ENCODE peak calls at places on chromosomes 16 and 17, in nine cellular contexts. W is cardiac fibroblast; P is BJ; F is left lung; J is adipocyte; L is AG10803; S is mucosa of descending colon; X is CD4-positive, CD25-positive, alpha-beta regulatory T cell; A is uterus. O is an unnamed sample.

GRCh38 chr16:86668136-86668535 is 89.8 kb downstream of the FOXL1 start:
- DNase-seq in W (peak), P (no peak), F (no peak), J (peak), L (peak), S (no peak), X (no peak), A (no peak), O (peak)

GRCh38 chr17:5042152-5043022 is 7.2 kb upstream of the SLC52A1 start:
- DNase-seq in W (no peak), P (no peak), F (no peak), J (no peak), L (no peak), S (no peak), X (peak), A (no peak), O (no peak)

GRCh38 chr16:17696696-17697095 is 225.9 kb upstream of the XYLT1 start:
- DNase-seq in W (no peak), P (no peak), F (no peak), J (no peak), L (peak), S (no peak), X (no peak), A (no peak), O (no peak)

GRCh38 chr17:45284176-45285140 is 22.6 kb upstream of the SPATA32 start:
- DNase-seq in W (no peak), P (no peak), F (peak), J (no peak), L (no peak), S (no peak), X (peak), A (no peak), O (no peak)

GRCh38 chr16:19116711-19117449 is 3.1 kb downstream of the ITPRIPL2 start:
- DNase-seq in W (peak), P (no peak), F (no peak), J (peak), L (peak), S (no peak), X (no peak), A (no peak), O (no peak)

GRCh38 chr16:6377956-6378355 is 954.7 kb upstream of the RBFOX1 start:
- DNase-seq in W (no peak), P (no peak), F (no peak), J (no peak), L (no peak), S (no peak), X (no peak), A (no peak), O (no peak)

GRCh38 chr17:9204623-9205329 is 183.5 kb downstream of the NTN1 start:
- DNase-seq in W (no peak), P (no peak), F (no peak), J (no peak), L (no peak), S (no peak), X (no peak), A (no peak), O (no peak)

GRCh38 chr16:71409038-71409775 is 32.6 kb downstream of the TLE7 start:
- DNase-seq in W (peak), P (no peak), F (no peak), J (no peak), L (no peak), S (no peak), X (no peak), A (no peak), O (no peak)

GRCh38 chr17:75754378-75755204 is 10.4 kb downstream of the GALK1 start:
- DNase-seq in W (no peak), P (no peak), F (peak), J (no peak), L (no peak), S (peak), X (no peak), A (peak), O (no peak)

GRCh38 chr17:44081681-44082080 is 11.1 kb downstream of the G6PC3 start:
- DNase-seq in W (no peak), P (no peak), F (no peak), J (no peak), L (peak), S (no peak), X (no peak), A (no peak), O (no peak)

GRCh38 chr16:67531247-67531646 is 2.6 kb downstream of the RIPOR1 start:
- DNase-seq in W (no peak), P (no peak), F (no peak), J (no peak), L (no peak), S (no peak), X (no peak), A (no peak), O (no peak)

GRCh38 chr17:81527591-81528383 is at the start of gene FSCN2:
- DNase-seq in W (no peak), P (no peak), F (peak), J (peak), L (no peak), S (no peak), X (no peak), A (no peak), O (no peak)

GRCh38 chr17:69864531-69864930 is 210.5 kb upstream of the KCNJ16 start:
- DNase-seq in W (no peak), P (no peak), F (no peak), J (peak), L (peak), S (no peak), X (no peak), A (no peak), O (no peak)

GRCh38 chr17:78676415-78677302 is 99.5 kb upstream of the DNAH17 start:
- DNase-seq in W (no peak), P (no peak), F (no peak), J (no peak), L (no peak), S (no peak), X (no peak), A (no peak), O (no peak)

GRCh38 chr16:71610936-71611871 is 14.8 kb upstream of the MARVELD3 start:
- DNase-seq in W (peak), P (no peak), F (peak), J (peak), L (peak), S (peak), X (peak), A (peak), O (peak)

GRCh38 chr17:22171631-22172030 is 479.3 kb downstream of the KCNJ18 start:
- DNase-seq in W (no peak), P (no peak), F (no peak), J (no peak), L (no peak), S (no peak), X (no peak), A (no peak), O (no peak)

GRCh38 chr17:51397361-51398127 is 137.2 kb downstream of the UTP18 start:
- DNase-seq in W (no peak), P (no peak), F (no peak), J (no peak), L (peak), S (no peak), X (no peak), A (no peak), O (peak)

GRCh38 chr16:68744744-68745280 is 7.7 kb downstream of the CDH1 start:
- DNase-seq in W (no peak), P (no peak), F (no peak), J (peak), L (peak), S (peak), X (no peak), A (no peak), O (no peak)

GRCh38 chr16:70568601-70569217 is 45.1 kb downstream of the SF3B3 start:
- DNase-seq in W (no peak), P (no peak), F (no peak), J (no peak), L (no peak), S (no peak), X (no peak), A (no peak), O (peak)

GRCh38 chr16:67966549-67967182 is 1.8 kb downstream of the SLC12A4 start:
- DNase-seq in W (peak), P (no peak), F (peak), J (peak), L (peak), S (no peak), X (no peak), A (peak), O (no peak)

GRCh38 chr16:66523861-66524354 is 26.0 kb downstream of the TK2 start:
- DNase-seq in W (peak), P (no peak), F (no peak), J (no peak), L (no peak), S (no peak), X (peak), A (no peak), O (no peak)

GRCh38 chr16:50467943-50468748 is 80.0 kb upstream of the NKD1 start:
- DNase-seq in W (no peak), P (no peak), F (peak), J (peak), L (no peak), S (peak), X (no peak), A (no peak), O (peak)

GRCh38 chr16:79194291-79194690 is 406.2 kb downstream of the MAF start:
- DNase-seq in W (no peak), P (no peak), F (no peak), J (no peak), L (no peak), S (no peak), X (no peak), A (no peak), O (no peak)

GRCh38 chr16:62077998-62078397 is 41.8 kb upstream of the CDH8 start:
- DNase-seq in W (no peak), P (no peak), F (no peak), J (no peak), L (peak), S (no peak), X (no peak), A (no peak), O (no peak)

GRCh38 chr17:71337903-71338302 is 782.9 kb upstream of the SOX9 start:
- DNase-seq in W (peak), P (no peak), F (no peak), J (peak), L (no peak), S (peak), X (no peak), A (no peak), O (peak)

GRCh38 chr17:71335212-71335611 is 785.6 kb upstream of the SOX9 start:
- DNase-seq in W (no peak), P (no peak), F (no peak), J (no peak), L (peak), S (no peak), X (no peak), A (no peak), O (no peak)

GRCh38 chr17:71334041-71334781 is 786.6 kb upstream of the SOX9 start:
- DNase-seq in W (no peak), P (no peak), F (no peak), J (no peak), L (peak), S (no peak), X (no peak), A (no peak), O (peak)

GRCh38 chr17:71339219-71339618 is 781.6 kb upstream of the SOX9 start:
- DNase-seq in W (peak), P (no peak), F (no peak), J (no peak), L (no peak), S (no peak), X (no peak), A (no peak), O (no peak)

GRCh38 chr17:71338396-71338795 is 782.4 kb upstream of the SOX9 start:
- DNase-seq in W (peak), P (no peak), F (no peak), J (peak), L (peak), S (no peak), X (no peak), A (no peak), O (peak)
- H3K4me3 ChIP-seq in W (no peak), P (peak), F (peak), J (peak), L (peak), S (no peak), X (no peak), A (no peak), O (no peak)

GRCh38 chr17:8119575-8120519 is 1.5 kb upstream of the ALOXE3 start:
- DNase-seq in W (peak), P (peak), F (no peak), J (peak), L (peak), S (peak), X (peak), A (peak), O (peak)
- H3K4me3 ChIP-seq in W (peak), P (peak), F (peak), J (peak), L (peak), S (no peak), X (peak), A (peak), O (peak)

GRCh38 chr17:31093866-31094599 is 744 bp upstream of the NF1 start:
- DNase-seq in W (no peak), P (no peak), F (no peak), J (no peak), L (no peak), S (peak), X (no peak), A (no peak), O (peak)

GRCh38 chr17:31096106-31096436 is 1.3 kb downstream of the NF1 start:
- DNase-seq in W (peak), P (no peak), F (no peak), J (no peak), L (no peak), S (no peak), X (no peak), A (no peak), O (peak)

GRCh38 chr17:31092475-31093064 is 2.2 kb upstream of the NF1 start:
- DNase-seq in W (no peak), P (no peak), F (no peak), J (no peak), L (no peak), S (no peak), X (no peak), A (no peak), O (no peak)

GRCh38 chr17:31094600-31095238 is at the start of gene NF1:
- DNase-seq in W (peak), P (peak), F (peak), J (peak), L (peak), S (peak), X (peak), A (peak), O (peak)

DNA sequence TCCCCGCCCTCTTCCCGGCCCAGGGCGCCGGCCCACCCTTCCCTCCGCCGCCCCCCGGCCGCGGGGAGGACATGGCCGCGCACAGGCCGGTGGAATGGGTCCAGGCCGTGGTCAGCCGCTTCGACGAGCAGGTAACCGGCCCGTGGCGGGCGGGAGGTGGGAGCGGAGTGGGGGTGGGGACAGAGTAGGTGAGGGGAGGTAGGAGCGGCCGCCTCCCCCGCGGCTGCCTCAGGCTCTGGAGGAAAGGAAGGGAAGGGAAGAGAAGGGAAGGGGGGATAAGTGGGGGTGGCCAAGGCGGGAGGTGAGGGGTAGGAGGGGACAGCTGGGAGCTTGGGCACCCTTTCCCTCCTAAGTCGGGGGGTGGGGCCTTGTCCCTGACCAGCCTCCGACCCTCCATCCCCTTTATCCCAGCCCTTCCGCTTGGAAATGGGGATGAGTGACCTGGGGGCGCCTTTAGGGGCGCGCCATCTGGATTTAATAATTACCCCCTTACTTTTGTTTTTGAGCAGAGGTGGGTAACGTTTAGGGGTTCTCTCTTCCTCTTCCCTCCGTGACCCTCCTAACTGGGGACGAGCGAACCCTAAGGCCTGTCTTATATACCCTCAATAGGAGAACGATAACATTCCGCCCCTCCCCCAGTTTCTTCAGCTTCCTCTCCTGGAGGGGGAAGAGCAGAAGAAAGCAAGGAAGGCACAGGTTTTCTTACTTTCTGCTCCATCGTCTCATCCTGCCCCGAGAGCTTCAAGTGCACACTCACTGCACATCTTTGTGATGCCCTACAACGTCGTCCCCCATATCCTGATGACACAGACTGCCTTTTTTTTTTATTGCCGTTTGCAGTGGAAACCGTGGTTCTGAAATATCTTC is 695 bp downstream of the NF1 start:
- DNase-seq in W (peak), P (no peak), F (peak), J (peak), L (peak), S (peak), X (peak), A (peak), O (peak)
- H3K4me3 ChIP-seq in W (peak), P (peak), F (peak), J (peak), L (peak), S (peak), X (peak), A (peak), O (peak)

GRCh38 chr16:84593825-84594724 is 23.8 kb downstream of the COTL1 start:
- DNase-seq in W (peak), P (no peak), F (peak), J (no peak), L (no peak), S (peak), X (peak), A (peak), O (peak)
- H3K4me3 ChIP-seq in W (no peak), P (no peak), F (peak), J (no peak), L (no peak), S (no peak), X (peak), A (no peak), O (no peak)